ENCODE peak calls at places on chromosome 19, in eight cellular contexts. V, Q, P, A, Y, I, H and M are unnamed samples.

GRCh38 chr19:29548483-29549085 is 22.8 kb downstream of the VSTM2B start:
- ATAC-seq in V (no peak), Y (no peak), A (no peak), H (no peak), I (no peak), P (no peak), Q (no peak), M (no peak)

GRCh38 chr19:36210497-36210896 is 4.0 kb downstream of the ZNF565 start:
- ATAC-seq in Q (no peak), A (no peak), I (no peak), H (no peak), P (no peak), Y (no peak), V (no peak), M (no peak)

GRCh38 chr19:48351341-48351752 is 12.4 kb downstream of the TMEM143 start:
- ATAC-seq in P (peak; percentile 67), V (peak; percentile 77), Y (peak; percentile 62), I (peak; percentile 71), A (peak; percentile 89), Q (peak; percentile 82), H (peak; percentile 67), M (peak; percentile 68)

GRCh38 chr19:30111456-30111855 is 169.4 kb downstream of the URI1 start:
- ATAC-seq in Y (no peak), A (no peak), I (no peak), Q (no peak), V (peak; percentile 53), H (no peak), P (no peak), M (no peak)

GRCh38 chr19:2579678-2580280 is 103.9 kb downstream of the GADD45B start:
- ATAC-seq in P (no peak), Y (no peak), Q (no peak), A (no peak), H (no peak), V (peak; percentile 1), I (no peak), M (no peak)

GRCh38 chr19:48814895-48815294 is 4.1 kb upstream of the BCAT2 start:
- ATAC-seq in V (no peak), Y (no peak), Q (no peak), I (no peak), H (no peak), P (no peak), A (no peak), M (no peak)

GRCh38 chr19:590396-590745 is 690 bp downstream of the HCN2 start:
- ATAC-seq in V (no peak), P (no peak), A (peak; percentile 66), Q (no peak), Y (no peak), H (no peak), I (peak; percentile 58), M (no peak)

GRCh38 chr19:28468701-28469459 is 744.1 kb downstream of the UQCRFS1 start:
- ATAC-seq in Q (peak; percentile 43), V (peak; percentile 88), Y (peak; percentile 68), P (peak; percentile 27), A (peak; percentile 43), H (no peak), I (peak; percentile 55), M (peak; percentile 15)

GRCh38 chr19:35332817-35333216 is 3.8 kb downstream of the CD22 start:
- ATAC-seq in Q (no peak), H (no peak), Y (no peak), I (peak; percentile 84), A (peak; percentile 90), V (no peak), P (no peak), M (no peak)

GRCh38 chr19:6837525-6837924 is 49.9 kb upstream of the ADGRE1 start:
- ATAC-seq in H (no peak), P (no peak), I (no peak), Y (no peak), A (no peak), V (no peak), Q (no peak), M (no peak)

GRCh38 chr19:41248895-41249294 is 15.3 kb upstream of the HNRNPUL1 start:
- ATAC-seq in A (no peak), P (no peak), I (no peak), V (no peak), Y (no peak), H (peak; percentile 51), Q (no peak), M (no peak)

GRCh38 chr19:5804516-5805464 is at the start of gene NRTN:
- ATAC-seq in P (peak; percentile 70), V (peak; percentile 37), Q (peak; percentile 61), Y (no peak), I (peak; percentile 42), A (peak; percentile 18), H (peak; percentile 57), M (peak; percentile 7)

GRCh38 chr19:7845390-7846179 is 15.6 kb downstream of the EVI5L start:
- ATAC-seq in H (no peak), I (no peak), V (no peak), Q (no peak), A (no peak), Y (no peak), P (no peak), M (no peak)

GRCh38 chr19:41808663-41809566 is 12.5 kb downstream of the CEACAM3 start:
- ATAC-seq in Y (no peak), P (peak; percentile 78), H (no peak), I (no peak), A (no peak), Q (peak; percentile 68), V (peak; percentile 49), M (no peak)

GRCh38 chr19:39401549-39402416 is 4.9 kb upstream of the ZFP36 start:
- ATAC-seq in A (peak; percentile 58), P (no peak), Y (peak; percentile 47), V (peak; percentile 49), I (peak; percentile 48), Q (no peak), H (peak; percentile 18), M (peak; percentile 27)

GRCh38 chr19:1534972-1535371 is 11.1 kb downstream of the PLK5 start:
- ATAC-seq in Y (no peak), A (no peak), H (no peak), I (no peak), P (no peak), V (no peak), Q (no peak), M (no peak)

GRCh38 chr19:39996811-39997594 is at the start of gene ZNF546:
- ATAC-seq in V (peak; percentile 98), I (peak; percentile 96), Y (peak; percentile 87), Q (peak; percentile 99), H (peak; percentile 97), P (peak; percentile 99), A (peak; percentile 92), M (peak; percentile 96)

GRCh38 chr19:17671906-17672305 is 16.2 kb downstream of the UNC13A start:
- ATAC-seq in P (no peak), I (no peak), V (peak; percentile 43), Y (peak; percentile 27), A (no peak), H (peak; percentile 92), Q (no peak), M (peak; percentile 44)

GRCh38 chr19:54325194-54325621 is 12.2 kb upstream of the LILRA5 start:
- ATAC-seq in A (peak; percentile 78), V (peak; percentile 59), P (peak; percentile 58), Y (no peak), H (peak; percentile 85), I (peak; percentile 84), Q (peak; percentile 39), M (peak; percentile 57)

GRCh38 chr19:3029070-3029923 is at the start of gene TLE2:
- ATAC-seq in I (peak; percentile 60), Y (no peak), Q (peak; percentile 28), V (peak; percentile 5), P (peak; percentile 57), H (peak; percentile 73), A (peak; percentile 45), M (no peak)